ENCODE peak calls at places on chromosomes 1 and 21, in eight cellular contexts. H is stimulated activated CD8-positive, alpha-beta memory T cell treated with anti-CD3 and anti-CD28 coated beads, Interleukin-15, amount 100 ng/mL, for 1 hour; N is naive B cell; X is astrocyte of the spinal cord; R is left lung; G is substantia nigra; A is NCI-H774; Z is Panc1. L is an unnamed sample.

GRCh38 chr1:240946926-240947325 is 335.0 kb upstream of the GREM2 start:
- DNase-seq in H (no peak), N (no peak), X (peak), R (no peak), G (no peak), A (no peak), Z (no peak), L (no peak)

GRCh38 chr1:168110896-168111545 is 25.7 kb downstream of the GPR161 start:
- DNase-seq in H (no peak), N (no peak), X (no peak), R (no peak), G (no peak), A (no peak), Z (no peak), L (no peak)

GRCh38 chr1:57422271-57423134 is 1.4 kb downstream of the DAB1 start:
- DNase-seq in H (no peak), N (no peak), X (peak), R (no peak), G (no peak), A (no peak), Z (no peak), L (no peak)

GRCh38 chr1:39829791-39830533 is 41.3 kb upstream of the BMP8B start:
- DNase-seq in H (no peak), N (no peak), X (no peak), R (no peak), G (no peak), A (no peak), Z (no peak), L (no peak)

GRCh38 chr1:219805191-219805590 is 123.2 kb downstream of the SLC30A10 start:
- DNase-seq in H (no peak), N (no peak), X (peak), R (no peak), G (no peak), A (no peak), Z (no peak), L (no peak)

GRCh38 chr1:198201956-198202784 is 45.4 kb downstream of the NEK7 start:
- DNase-seq in H (no peak), N (no peak), X (no peak), R (no peak), G (no peak), A (no peak), Z (no peak), L (no peak)

GRCh38 chr1:30492451-30492850 is 230.9 kb downstream of the MATN1 start:
- DNase-seq in H (no peak), N (no peak), X (no peak), R (no peak), G (no peak), A (no peak), Z (no peak), L (no peak)

GRCh38 chr1:88956003-88956402 is 36.4 kb downstream of the KYAT3 start:
- DNase-seq in H (no peak), N (no peak), X (no peak), R (no peak), G (no peak), A (no peak), Z (no peak), L (no peak)

GRCh38 chr1:89151021-89151420 is 24.8 kb downstream of the GBP7 start:
- DNase-seq in H (no peak), N (no peak), X (no peak), R (no peak), G (no peak), A (no peak), Z (no peak), L (no peak)

GRCh38 chr21:16815228-16815627 is 697.6 kb upstream of the CXADR start:
- DNase-seq in H (no peak), N (no peak), X (no peak), R (no peak), G (no peak), A (no peak), Z (no peak), L (no peak)

GRCh38 chr1:53278294-53278693 is 40.0 kb upstream of the MAGOH start:
- DNase-seq in H (peak), N (peak), X (no peak), R (peak), G (no peak), A (no peak), Z (peak), L (no peak)

GRCh38 chr1:22628698-22629444 is 7.6 kb upstream of the C1QA start:
- DNase-seq in H (no peak), N (no peak), X (no peak), R (no peak), G (no peak), A (no peak), Z (no peak), L (no peak)

GRCh38 chr1:2890221-2890850 is 88.8 kb upstream of the TTC34 start:
- DNase-seq in H (no peak), N (no peak), X (no peak), R (no peak), G (no peak), A (no peak), Z (no peak), L (no peak)

GRCh38 chr1:228282329-228283042 is 74.6 kb downstream of the OBSCN start:
- DNase-seq in H (no peak), N (no peak), X (no peak), R (no peak), G (no peak), A (no peak), Z (no peak), L (no peak)

GRCh38 chr1:38291906-38292521 is 245.4 kb upstream of the POU3F1 start:
- DNase-seq in H (no peak), N (no peak), X (no peak), R (no peak), G (no peak), A (no peak), Z (no peak), L (no peak)

GRCh38 chr1:40056519-40057309 is 16.2 kb downstream of the CAP1 start:
- DNase-seq in H (no peak), N (no peak), X (no peak), R (no peak), G (no peak), A (no peak), Z (no peak), L (no peak)

GRCh38 chr1:204322329-204322868 is 37.3 kb downstream of the PLEKHA6 start:
- DNase-seq in H (no peak), N (no peak), X (no peak), R (no peak), G (no peak), A (no peak), Z (no peak), L (no peak)

GRCh38 chr1:109783436-109783835 is 19.7 kb upstream of the EPS8L3 start:
- DNase-seq in H (no peak), N (no peak), X (no peak), R (no peak), G (no peak), A (no peak), Z (peak), L (no peak)

GRCh38 chr1:18764362-18764761 is 95.1 kb downstream of the TAS1R2 start:
- DNase-seq in H (no peak), N (no peak), X (no peak), R (no peak), G (no peak), A (no peak), Z (no peak), L (no peak)

GRCh38 chr21:35649186-35649585 is 411.1 kb downstream of the SETD4 start:
- DNase-seq in H (no peak), N (no peak), X (peak), R (no peak), G (no peak), A (no peak), Z (no peak), L (peak)

GRCh38 chr1:245087723-245088122 is 67.1 kb upstream of the KIF26B start:
- DNase-seq in H (no peak), N (no peak), X (no peak), R (no peak), G (no peak), A (no peak), Z (no peak), L (no peak)

GRCh38 chr1:182781849-182782586 is 7.6 kb upstream of the NPL start:
- DNase-seq in H (peak), N (peak), X (peak), R (peak), G (peak), A (peak), Z (peak), L (peak)

GRCh38 chr1:207317561-207317960 is 3.9 kb upstream of the CD55 start:
- DNase-seq in H (no peak), N (no peak), X (no peak), R (no peak), G (no peak), A (no peak), Z (no peak), L (no peak)

GRCh38 chr1:188237573-188238353 is 1409.0 kb downstream of the PLA2G4A start:
- DNase-seq in H (no peak), N (no peak), X (peak), R (no peak), G (no peak), A (no peak), Z (peak), L (no peak)

GRCh38 chr1:4395158-4395557 is 259.3 kb upstream of the AJAP1 start:
- DNase-seq in H (no peak), N (no peak), X (no peak), R (no peak), G (no peak), A (no peak), Z (no peak), L (no peak)

GRCh38 chr1:1116701-1117468 is 996 bp upstream of the C1orf159 start:
- DNase-seq in H (no peak), N (peak), X (no peak), R (no peak), G (no peak), A (no peak), Z (no peak), L (no peak)